ENCODE peak calls at places on chromosomes 7 and 10, in ten cellular contexts. One of them, this sample, is unnamed.
A peak's percentile ranks its signal among the peaks of the same experiment; 100 is the strongest.

GRCh38 chr7:17392846-17393245 is 94.4 kb downstream of the AHR start:
- DNase-seq in iPS DF 6.9: no peak
- DNase-seq in GM06990: no peak
- DNase-seq in naive thymus-derived CD8-positive, alpha-beta T cell: no peak
- DNase-seq in iPS-NIHi11: no peak
- DNase-seq in posterior vena cava: no peak
- DNase-seq in psoas muscle: no peak
- DNase-seq in nephron progenitor cell: no peak
- DNase-seq in stimulated activated CD8-positive, alpha-beta memory T cell treated with anti-CD3 and anti-CD28 coated beads, Interleukin-12 subunit alpha, Interleukin-12 subunit beta, amount 100 ng/mL, for 1 hour: no peak
- DNase-seq in foreskin fibroblast: peak; percentile 77
- DNase-seq in this sample: no peak

GRCh38 chr7:149569025-149569725 is 71.6 kb upstream of the ZNF746 start:
- DNase-seq in iPS DF 6.9: no peak
- DNase-seq in GM06990: no peak
- DNase-seq in naive thymus-derived CD8-positive, alpha-beta T cell: no peak
- DNase-seq in iPS-NIHi11: no peak
- DNase-seq in posterior vena cava: no peak
- DNase-seq in psoas muscle: no peak
- DNase-seq in nephron progenitor cell: no peak
- DNase-seq in stimulated activated CD8-positive, alpha-beta memory T cell treated with anti-CD3 and anti-CD28 coated beads, Interleukin-12 subunit alpha, Interleukin-12 subunit beta, amount 100 ng/mL, for 1 hour: no peak
- DNase-seq in foreskin fibroblast: no peak
- DNase-seq in this sample: no peak

GRCh38 chr10:42593284-42593683 is 45.1 kb downstream of the ZNF33B start:
- DNase-seq in iPS DF 6.9: no peak
- DNase-seq in GM06990: no peak
- DNase-seq in naive thymus-derived CD8-positive, alpha-beta T cell: no peak
- DNase-seq in iPS-NIHi11: no peak
- DNase-seq in posterior vena cava: no peak
- DNase-seq in psoas muscle: no peak
- DNase-seq in nephron progenitor cell: no peak
- DNase-seq in stimulated activated CD8-positive, alpha-beta memory T cell treated with anti-CD3 and anti-CD28 coated beads, Interleukin-12 subunit alpha, Interleukin-12 subunit beta, amount 100 ng/mL, for 1 hour: no peak
- DNase-seq in foreskin fibroblast: no peak
- DNase-seq in this sample: no peak

GRCh38 chr7:3955751-3956696 is 655.0 kb downstream of the SDK1 start:
- DNase-seq in iPS DF 6.9: no peak
- DNase-seq in GM06990: no peak
- DNase-seq in naive thymus-derived CD8-positive, alpha-beta T cell: no peak
- DNase-seq in iPS-NIHi11: no peak
- DNase-seq in posterior vena cava: no peak
- DNase-seq in psoas muscle: no peak
- DNase-seq in nephron progenitor cell: no peak
- DNase-seq in stimulated activated CD8-positive, alpha-beta memory T cell treated with anti-CD3 and anti-CD28 coated beads, Interleukin-12 subunit alpha, Interleukin-12 subunit beta, amount 100 ng/mL, for 1 hour: no peak
- DNase-seq in foreskin fibroblast: peak; percentile 40
- DNase-seq in this sample: no peak

GRCh38 chr7:36072620-36073019 is 80.4 kb upstream of the EEPD1 start:
- DNase-seq in iPS DF 6.9: no peak
- DNase-seq in GM06990: no peak
- DNase-seq in naive thymus-derived CD8-positive, alpha-beta T cell: no peak
- DNase-seq in iPS-NIHi11: no peak
- DNase-seq in posterior vena cava: no peak
- DNase-seq in psoas muscle: no peak
- DNase-seq in nephron progenitor cell: no peak
- DNase-seq in stimulated activated CD8-positive, alpha-beta memory T cell treated with anti-CD3 and anti-CD28 coated beads, Interleukin-12 subunit alpha, Interleukin-12 subunit beta, amount 100 ng/mL, for 1 hour: no peak
- DNase-seq in foreskin fibroblast: no peak
- DNase-seq in this sample: no peak

GRCh38 chr10:88693392-88694020 is 12.5 kb upstream of the LIPK start:
- DNase-seq in iPS DF 6.9: no peak
- DNase-seq in GM06990: no peak
- DNase-seq in naive thymus-derived CD8-positive, alpha-beta T cell: no peak
- DNase-seq in iPS-NIHi11: no peak
- DNase-seq in posterior vena cava: no peak
- DNase-seq in psoas muscle: no peak
- DNase-seq in nephron progenitor cell: no peak
- DNase-seq in stimulated activated CD8-positive, alpha-beta memory T cell treated with anti-CD3 and anti-CD28 coated beads, Interleukin-12 subunit alpha, Interleukin-12 subunit beta, amount 100 ng/mL, for 1 hour: no peak
- DNase-seq in foreskin fibroblast: peak; percentile 53
- DNase-seq in this sample: no peak

GRCh38 chr7:42262907-42263466 is 26.0 kb upstream of the GLI3 start:
- DNase-seq in iPS DF 6.9: no peak
- DNase-seq in GM06990: no peak
- DNase-seq in naive thymus-derived CD8-positive, alpha-beta T cell: no peak
- DNase-seq in iPS-NIHi11: peak; percentile 8
- DNase-seq in posterior vena cava: peak; percentile 82
- DNase-seq in psoas muscle: peak; percentile 89
- DNase-seq in nephron progenitor cell: peak; percentile 46
- DNase-seq in stimulated activated CD8-positive, alpha-beta memory T cell treated with anti-CD3 and anti-CD28 coated beads, Interleukin-12 subunit alpha, Interleukin-12 subunit beta, amount 100 ng/mL, for 1 hour: no peak
- DNase-seq in foreskin fibroblast: peak; percentile 82
- DNase-seq in this sample: no peak

GRCh38 chr7:7416031-7416968 is 119.4 kb downstream of the COL28A1 start:
- DNase-seq in iPS DF 6.9: no peak
- DNase-seq in GM06990: no peak
- DNase-seq in naive thymus-derived CD8-positive, alpha-beta T cell: no peak
- DNase-seq in iPS-NIHi11: no peak
- DNase-seq in posterior vena cava: no peak
- DNase-seq in psoas muscle: no peak
- DNase-seq in nephron progenitor cell: no peak
- DNase-seq in stimulated activated CD8-positive, alpha-beta memory T cell treated with anti-CD3 and anti-CD28 coated beads, Interleukin-12 subunit alpha, Interleukin-12 subunit beta, amount 100 ng/mL, for 1 hour: peak; percentile 7
- DNase-seq in foreskin fibroblast: no peak
- DNase-seq in this sample: no peak

GRCh38 chr10:5574642-5575131 is 49.9 kb downstream of the CALML3 start:
- DNase-seq in iPS DF 6.9: no peak
- DNase-seq in GM06990: no peak
- DNase-seq in naive thymus-derived CD8-positive, alpha-beta T cell: no peak
- DNase-seq in iPS-NIHi11: no peak
- DNase-seq in posterior vena cava: peak; percentile 38
- DNase-seq in psoas muscle: peak; percentile 47
- DNase-seq in nephron progenitor cell: no peak
- DNase-seq in stimulated activated CD8-positive, alpha-beta memory T cell treated with anti-CD3 and anti-CD28 coated beads, Interleukin-12 subunit alpha, Interleukin-12 subunit beta, amount 100 ng/mL, for 1 hour: no peak
- DNase-seq in foreskin fibroblast: no peak
- DNase-seq in this sample: no peak

GRCh38 chr10:53490553-53490952 is 718.0 kb upstream of the MBL2 start:
- DNase-seq in iPS DF 6.9: no peak
- DNase-seq in GM06990: no peak
- DNase-seq in naive thymus-derived CD8-positive, alpha-beta T cell: no peak
- DNase-seq in iPS-NIHi11: no peak
- DNase-seq in posterior vena cava: no peak
- DNase-seq in psoas muscle: no peak
- DNase-seq in nephron progenitor cell: no peak
- DNase-seq in stimulated activated CD8-positive, alpha-beta memory T cell treated with anti-CD3 and anti-CD28 coated beads, Interleukin-12 subunit alpha, Interleukin-12 subunit beta, amount 100 ng/mL, for 1 hour: no peak
- DNase-seq in foreskin fibroblast: no peak
- DNase-seq in this sample: no peak

GRCh38 chr7:43669286-43670081 is 59.8 kb downstream of the COA1 start:
- DNase-seq in iPS DF 6.9: peak; percentile 63
- DNase-seq in GM06990: no peak
- DNase-seq in naive thymus-derived CD8-positive, alpha-beta T cell: peak; percentile 53
- DNase-seq in iPS-NIHi11: no peak
- DNase-seq in posterior vena cava: no peak
- DNase-seq in psoas muscle: no peak
- DNase-seq in nephron progenitor cell: no peak
- DNase-seq in stimulated activated CD8-positive, alpha-beta memory T cell treated with anti-CD3 and anti-CD28 coated beads, Interleukin-12 subunit alpha, Interleukin-12 subunit beta, amount 100 ng/mL, for 1 hour: no peak
- DNase-seq in foreskin fibroblast: no peak
- DNase-seq in this sample: peak; percentile 83

GRCh38 chr10:93816123-93816747 is 58.5 kb downstream of the LGI1 start:
- DNase-seq in iPS DF 6.9: peak; percentile 50
- DNase-seq in GM06990: peak; percentile 7
- DNase-seq in naive thymus-derived CD8-positive, alpha-beta T cell: no peak
- DNase-seq in iPS-NIHi11: peak; percentile 71
- DNase-seq in posterior vena cava: peak; percentile 91
- DNase-seq in psoas muscle: peak; percentile 66
- DNase-seq in nephron progenitor cell: peak; percentile 67
- DNase-seq in stimulated activated CD8-positive, alpha-beta memory T cell treated with anti-CD3 and anti-CD28 coated beads, Interleukin-12 subunit alpha, Interleukin-12 subunit beta, amount 100 ng/mL, for 1 hour: no peak
- DNase-seq in foreskin fibroblast: peak; percentile 91
- DNase-seq in this sample: no peak

GRCh38 chr7:1120791-1121190 is 32.9 kb downstream of the GPER1 start:
- DNase-seq in iPS DF 6.9: no peak
- DNase-seq in GM06990: no peak
- DNase-seq in naive thymus-derived CD8-positive, alpha-beta T cell: no peak
- DNase-seq in iPS-NIHi11: no peak
- DNase-seq in posterior vena cava: peak; percentile 65
- DNase-seq in psoas muscle: peak; percentile 37
- DNase-seq in nephron progenitor cell: no peak
- DNase-seq in stimulated activated CD8-positive, alpha-beta memory T cell treated with anti-CD3 and anti-CD28 coated beads, Interleukin-12 subunit alpha, Interleukin-12 subunit beta, amount 100 ng/mL, for 1 hour: no peak
- DNase-seq in foreskin fibroblast: peak; percentile 20
- DNase-seq in this sample: no peak

GRCh38 chr10:95784279-95784913 is 28.4 kb downstream of the ENTPD1 start:
- DNase-seq in iPS DF 6.9: no peak
- DNase-seq in GM06990: no peak
- DNase-seq in naive thymus-derived CD8-positive, alpha-beta T cell: no peak
- DNase-seq in iPS-NIHi11: no peak
- DNase-seq in posterior vena cava: no peak
- DNase-seq in psoas muscle: no peak
- DNase-seq in nephron progenitor cell: no peak
- DNase-seq in stimulated activated CD8-positive, alpha-beta memory T cell treated with anti-CD3 and anti-CD28 coated beads, Interleukin-12 subunit alpha, Interleukin-12 subunit beta, amount 100 ng/mL, for 1 hour: no peak
- DNase-seq in foreskin fibroblast: no peak
- DNase-seq in this sample: no peak

GRCh38 chr7:137937202-137937560 is 64.7 kb downstream of the CREB3L2 start:
- DNase-seq in iPS DF 6.9: no peak
- DNase-seq in GM06990: no peak
- DNase-seq in naive thymus-derived CD8-positive, alpha-beta T cell: no peak
- DNase-seq in iPS-NIHi11: no peak
- DNase-seq in posterior vena cava: no peak
- DNase-seq in psoas muscle: peak; percentile 63
- DNase-seq in nephron progenitor cell: no peak
- DNase-seq in stimulated activated CD8-positive, alpha-beta memory T cell treated with anti-CD3 and anti-CD28 coated beads, Interleukin-12 subunit alpha, Interleukin-12 subunit beta, amount 100 ng/mL, for 1 hour: no peak
- DNase-seq in foreskin fibroblast: peak; percentile 81
- DNase-seq in this sample: no peak

GRCh38 chr7:90579181-90579688 is 16.9 kb upstream of the CDK14 start:
- DNase-seq in iPS DF 6.9: no peak
- DNase-seq in GM06990: no peak
- DNase-seq in naive thymus-derived CD8-positive, alpha-beta T cell: no peak
- DNase-seq in iPS-NIHi11: no peak
- DNase-seq in posterior vena cava: no peak
- DNase-seq in psoas muscle: no peak
- DNase-seq in nephron progenitor cell: no peak
- DNase-seq in stimulated activated CD8-positive, alpha-beta memory T cell treated with anti-CD3 and anti-CD28 coated beads, Interleukin-12 subunit alpha, Interleukin-12 subunit beta, amount 100 ng/mL, for 1 hour: no peak
- DNase-seq in foreskin fibroblast: peak; percentile 72
- DNase-seq in this sample: no peak

GRCh38 chr10:72124984-72125383 is 36.6 kb upstream of the SPOCK2 start:
- DNase-seq in iPS DF 6.9: no peak
- DNase-seq in GM06990: no peak
- DNase-seq in naive thymus-derived CD8-positive, alpha-beta T cell: no peak
- DNase-seq in iPS-NIHi11: no peak
- DNase-seq in posterior vena cava: no peak
- DNase-seq in psoas muscle: no peak
- DNase-seq in nephron progenitor cell: no peak
- DNase-seq in stimulated activated CD8-positive, alpha-beta memory T cell treated with anti-CD3 and anti-CD28 coated beads, Interleukin-12 subunit alpha, Interleukin-12 subunit beta, amount 100 ng/mL, for 1 hour: no peak
- DNase-seq in foreskin fibroblast: peak; percentile 30
- DNase-seq in this sample: no peak